ENCODE peak calls at places on chromosomes 2 and 18, in six cellular contexts. M is frontal cortex; Q is HFFc6; O is A549; R is activated CD8-positive, alpha-beta memory T cell treated with anti-CD3 and anti-CD28 coated beads for 48 hours; F is OCI-LY7. X is an unnamed sample.
A peak's percentile ranks its signal among the peaks of the same experiment; 100 is the strongest.

GRCh38 chr2:198356157-198356556 is 551.8 kb downstream of the PLCL1 start:
- DNase-seq in F (no peak), Q (no peak), M (no peak), R (no peak), O (no peak), X (no peak)

GRCh38 chr2:133504566-133505505 is 63.4 kb downstream of the NCKAP5 start:
- DNase-seq in Q (no peak), F (no peak), R (no peak), M (no peak), O (no peak), X (no peak)

GRCh38 chr18:55405655-55406373 is 182.2 kb downstream of the TCF4 start:
- DNase-seq in Q (peak; percentile 94), O (peak; percentile 26), F (no peak), R (no peak), M (no peak), X (no peak)

GRCh38 chr2:133768261-133769021 is 200.2 kb upstream of the NCKAP5 start:
- DNase-seq in M (no peak), O (no peak), F (no peak), Q (no peak), R (no peak), X (no peak)

GRCh38 chr18:25795178-25795577 is 295.2 kb downstream of the SS18 start:
- DNase-seq in O (no peak), Q (no peak), F (no peak), R (no peak), M (no peak), X (no peak)

GRCh38 chr2:203782262-203782976 is 76.0 kb downstream of the CD28 start:
- DNase-seq in M (peak; percentile 51), O (peak; percentile 56), R (peak; percentile 27), Q (peak; percentile 97), F (peak; percentile 73), X (peak; percentile 55)

GRCh38 chr18:5214583-5215351 is 17.7 kb upstream of the AKAIN1 start:
- DNase-seq in Q (no peak), O (no peak), M (no peak), R (no peak), F (no peak), X (no peak)

GRCh38 chr2:106158871-106159270 is 35.2 kb downstream of the UXS1 start:
- DNase-seq in M (no peak), Q (no peak), R (no peak), F (no peak), O (no peak), X (no peak)

GRCh38 chr2:101986804-101987740 is 4.7 kb upstream of the IL1R2 start:
- DNase-seq in O (no peak), R (no peak), F (no peak), M (no peak), Q (no peak), X (no peak)